ENCODE peak calls at places on chromosomes 5 and 9, in six cellular contexts. P, U, B, N, F and C are unnamed samples.

GRCh38 chr9:88821749-88822106 is 169.5 kb upstream of the S1PR3 start:
- DNase-seq in U (no peak), F (no peak), N (no peak), B (no peak), P (no peak), C (no peak)

GRCh38 chr5:55454282-55454681 is 80.5 kb downstream of the PLPP1 start:
- DNase-seq in N (no peak), U (no peak), B (no peak), F (no peak), P (peak), C (no peak)

GRCh38 chr9:20312732-20313131 is 309.6 kb downstream of the MLLT3 start:
- DNase-seq in P (peak), N (peak), F (no peak), U (no peak), B (no peak), C (peak)

GRCh38 chr5:44365351-44365750 is 23.9 kb downstream of the FGF10 start:
- DNase-seq in N (no peak), P (peak), U (no peak), B (no peak), F (no peak), C (no peak)

GRCh38 chr5:160289721-160290120 is 22.6 kb downstream of the CCNJL start:
- DNase-seq in N (no peak), B (no peak), F (no peak), U (no peak), P (no peak), C (no peak)

GRCh38 chr9:120622790-120623189 is 42.8 kb upstream of the CDK5RAP2 start:
- DNase-seq in B (no peak), N (no peak), F (no peak), P (no peak), U (no peak), C (no peak)

GRCh38 chr9:136620441-136621018 is 42.2 kb upstream of the EGFL7 start:
- DNase-seq in U (no peak), F (no peak), P (no peak), N (no peak), B (no peak), C (no peak)

GRCh38 chr5:131998431-131999040 is 12.9 kb downstream of the ACSL6 start:
- DNase-seq in N (no peak), U (no peak), F (no peak), P (no peak), B (no peak), C (no peak)

GRCh38 chr5:151597749-151598148 is 6.6 kb upstream of the FAT2 start:
- DNase-seq in N (no peak), U (no peak), P (no peak), F (no peak), B (no peak), C (no peak)

GRCh38 chr5:82986404-82986803 is 90.8 kb downstream of the TMEM167A start:
- DNase-seq in N (no peak), F (no peak), U (no peak), P (no peak), B (no peak), C (no peak)

GRCh38 chr5:55066278-55066677 is 36.2 kb upstream of the GZMA start:
- DNase-seq in N (no peak), B (no peak), F (no peak), P (no peak), U (no peak), C (no peak)

GRCh38 chr9:136121801-136122200 is 3.1 kb upstream of the TMEM250 start:
- DNase-seq in B (no peak), P (no peak), N (no peak), F (no peak), U (no peak), C (no peak)

GRCh38 chr9:135821733-135822382 is 85.5 kb downstream of the CAMSAP1 start:
- DNase-seq in B (no peak), P (no peak), N (no peak), U (no peak), F (no peak), C (no peak)

GRCh38 chr5:133309166-133309791 is 257.5 kb downstream of the HSPA4 start:
- DNase-seq in P (no peak), N (no peak), B (no peak), U (no peak), F (no peak), C (no peak)

GRCh38 chr5:32147959-32148358 is 26.2 kb downstream of the GOLPH3 start:
- DNase-seq in U (no peak), B (no peak), N (no peak), P (no peak), F (no peak), C (no peak)

GRCh38 chr9:21141427-21141882 is at the start of gene IFNW1:
- DNase-seq in U (no peak), B (no peak), P (peak), N (peak), F (no peak), C (peak)

GRCh38 chr5:44001675-44002380 is 387.4 kb downstream of the FGF10 start:
- DNase-seq in B (no peak), P (peak), F (no peak), N (no peak), U (no peak), C (no peak)

GRCh38 chr5:4941957-4942830 is 197.9 kb upstream of the ADAMTS16 start:
- DNase-seq in F (no peak), N (no peak), B (no peak), U (no peak), P (no peak), C (no peak)

GRCh38 chr5:135604046-135604445 is 25.3 kb upstream of the CXCL14 start:
- DNase-seq in P (no peak), U (no peak), N (no peak), F (no peak), B (no peak), C (no peak)

GRCh38 chr5:157761690-157762611 is 18.4 kb downstream of the LSM11 start:
- DNase-seq in N (peak), F (no peak), P (peak), B (no peak), U (peak), C (peak)

GRCh38 chr5:14871084-14871572 is 450 bp downstream of the ANKH start:
- DNase-seq in B (no peak), P (no peak), U (no peak), F (peak), N (peak), C (peak)

GRCh38 chr9:129796029-129796910 is 6.7 kb upstream of the TOR1B start:
- DNase-seq in B (no peak), P (no peak), N (no peak), F (no peak), U (no peak), C (no peak)

GRCh38 chr5:65070026-65070425 is 301.3 kb downstream of the CWC27 start:
- DNase-seq in B (no peak), P (no peak), N (no peak), U (no peak), F (no peak), C (no peak)

GRCh38 chr9:34522971-34523797 is at the start of gene ENHO:
- DNase-seq in F (peak), U (no peak), N (peak), B (peak), P (peak), C (peak)

GRCh38 chr5:62589504-62589903 is 10.9 kb downstream of the LRRC70 start:
- DNase-seq in B (no peak), U (no peak), F (no peak), P (no peak), N (no peak), C (no peak)

GRCh38 chr9:130302785-130303612 is 37.4 kb downstream of the HMCN2 start:
- DNase-seq in U (no peak), B (no peak), P (no peak), N (no peak), F (no peak), C (no peak)

GRCh38 chr5:77936365-77936693 is 160.2 kb upstream of the TBCA start:
- DNase-seq in B (no peak), N (no peak), U (no peak), F (no peak), P (no peak), C (no peak)

GRCh38 chr5:1083823-1084605 is 27.8 kb downstream of the SLC12A7 start:
- DNase-seq in B (no peak), P (no peak), F (no peak), N (no peak), U (no peak), C (no peak)

GRCh38 chr5:138273834-138274188 is 610 bp downstream of the GFRA3 start:
- DNase-seq in P (no peak), N (no peak), U (no peak), F (no peak), B (no peak), C (no peak)

GRCh38 chr5:78757269-78758053 is 108.9 kb upstream of the LHFPL2 start:
- DNase-seq in U (no peak), P (peak), F (no peak), N (peak), B (no peak), C (peak)

GRCh38 chr5:79464695-79465332 is 49.1 kb downstream of the HOMER1 start:
- DNase-seq in U (peak), P (peak), N (peak), F (no peak), B (no peak), C (peak)

GRCh38 chr5:170597876-170598275 is 94.1 kb downstream of the KCNIP1 start:
- DNase-seq in N (peak), F (no peak), P (peak), B (no peak), U (no peak), C (peak)

GRCh38 chr5:78361226-78361993 is 993 bp downstream of the SCAMP1 start:
- DNase-seq in B (no peak), N (peak), P (peak), F (peak), U (no peak), C (peak)

GRCh38 chr5:317086-317811 is 4.3 kb upstream of the AHRR start:
- DNase-seq in F (peak), U (no peak), N (peak), P (peak), B (no peak), C (peak)

GRCh38 chr5:147346006-147346561 is 111.3 kb downstream of the STK32A start:
- DNase-seq in B (no peak), N (no peak), F (no peak), U (no peak), P (peak), C (no peak)